ENCODE peak calls at places on chromosomes 13 and 19, in six cellular contexts. V is PC-9, I is SK-N-SH, E is MM.1S, K is PC-3, F is GM23338. A is an unnamed sample. For H3K9me2, the result is how much of the 10 kb centered on the place peaks cover.

GRCh38 chr19:20558571-20558970 is 7.0 kb downstream of the ZNF737 start:
- DNase-seq in V (no peak), I (no peak), E (no peak), K (no peak), F (no peak), A (no peak)

GRCh38 chr19:10293637-10294367 is 4.0 kb downstream of the ICAM5 start:
- DNase-seq in V (no peak), I (no peak), E (no peak), K (no peak), F (peak), A (no peak)

GRCh38 chr13:76879211-76879875 is 6.9 kb downstream of the KCTD12 start:
- DNase-seq in V (no peak), I (peak), E (peak), K (peak), F (no peak), A (peak)

GRCh38 chr13:74135306-74136088 is 1.3 kb upstream of the KLF12 start:
- DNase-seq in V (peak), I (peak), E (peak), K (peak), F (peak), A (peak)

GRCh38 chr13:97932006-97932405 is 21.5 kb upstream of the IPO5 start:
- DNase-seq in V (no peak), I (no peak), E (no peak), K (no peak), F (no peak), A (no peak)

GRCh38 chr13:41144576-41144975 is 12.0 kb upstream of the KBTBD6 start:
- DNase-seq in V (no peak), I (no peak), E (no peak), K (no peak), F (no peak), A (no peak)

GRCh38 chr13:106295971-106296370 is 239.5 kb downstream of the EFNB2 start:
- DNase-seq in V (no peak), I (no peak), E (no peak), K (no peak), F (no peak), A (no peak)

GRCh38 chr19:32919365-32919764 is 49.8 kb upstream of the SLC7A9 start:
- DNase-seq in V (no peak), I (no peak), E (no peak), K (no peak), F (no peak), A (no peak)

GRCh38 chr19:858868-859843 is at the start of gene CFD:
- DNase-seq in V (peak), I (peak), E (no peak), K (no peak), F (no peak), A (no peak)

GRCh38 chr13:25178070-25178469 is 6.0 kb upstream of the AMER2 start:
- DNase-seq in V (no peak), I (no peak), E (no peak), K (no peak), F (no peak), A (no peak)

GRCh38 chr13:112608212-112608611 is 20.3 kb upstream of the TUBGCP3 start:
- DNase-seq in V (no peak), I (no peak), E (no peak), K (no peak), F (no peak), A (no peak)

GRCh38 chr19:24029941-24030636 is 56.9 kb upstream of the ZNF254 start:
- DNase-seq in V (no peak), I (no peak), E (no peak), K (no peak), F (peak), A (no peak)

GRCh38 chr19:5261151-5261890 is 79.3 kb downstream of the PTPRS start:
- DNase-seq in V (peak), I (no peak), E (no peak), K (peak), F (no peak), A (no peak)

GRCh38 chr13:97254809-97255208 is 32.7 kb downstream of the MBNL2 start:
- DNase-seq in V (peak), I (no peak), E (no peak), K (peak), F (no peak), A (no peak)

GRCh38 chr13:114109646-114110045 is 22.8 kb downstream of the RASA3 start:
- DNase-seq in V (no peak), I (peak), E (peak), K (no peak), F (no peak), A (no peak)

GRCh38 chr13:97221491-97221890 is 642 bp upstream of the MBNL2 start:
- DNase-seq in V (no peak), I (no peak), E (no peak), K (no peak), F (no peak), A (no peak)

GRCh38 chr13:35349052-35349451 is 127.4 kb downstream of the MAB21L1 start:
- DNase-seq in V (no peak), I (no peak), E (no peak), K (no peak), F (no peak), A (no peak)

GRCh38 chr19:16585808-16586476 is 13.7 kb upstream of the SLC35E1 start:
- DNase-seq in V (no peak), I (no peak), E (peak), K (no peak), F (no peak), A (no peak)

GRCh38 chr13:97028441-97029299 is 34.4 kb upstream of the OXGR1 start:
- DNase-seq in V (peak), I (peak), E (peak), K (peak), F (peak), A (peak)

GRCh38 chr19:57302020-57302465 is 18.2 kb upstream of the ZNF543 start:
- DNase-seq in V (peak), I (no peak), E (no peak), K (peak), F (no peak), A (peak)

GRCh38 chr13:30097089-30097488 is 210.3 kb downstream of the KATNAL1 start:
- DNase-seq in V (no peak), I (no peak), E (no peak), K (no peak), F (no peak), A (no peak)

GRCh38 chr19:43778651-43779050 is 2.1 kb downstream of the KCNN4 start:
- DNase-seq in V (no peak), I (no peak), E (no peak), K (no peak), F (no peak), A (no peak)

GRCh38 chr13:51838235-51838846 is 6.6 kb downstream of the TMEM272 start:
- DNase-seq in V (no peak), I (no peak), E (no peak), K (peak), F (no peak), A (no peak)

GRCh38 chr13:78604782-78605611 is 1.6 kb upstream of the POU4F1 start:
- DNase-seq in V (no peak), I (peak), E (no peak), K (no peak), F (peak), A (no peak)

GRCh38 chr19:2227415-2228156 is 8.5 kb downstream of the PLEKHJ1 start:
- DNase-seq in V (no peak), I (no peak), E (no peak), K (no peak), F (peak), A (no peak)

GRCh38 chr19:13207237-13208130 is 57.3 kb downstream of the IER2 start:
- DNase-seq in V (peak), I (no peak), E (no peak), K (no peak), F (peak), A (peak)

GRCh38 chr13:40116008-40116407 is 460.5 kb downstream of the COG6 start:
- DNase-seq in V (peak), I (no peak), E (no peak), K (peak), F (peak), A (peak)

DNA sequence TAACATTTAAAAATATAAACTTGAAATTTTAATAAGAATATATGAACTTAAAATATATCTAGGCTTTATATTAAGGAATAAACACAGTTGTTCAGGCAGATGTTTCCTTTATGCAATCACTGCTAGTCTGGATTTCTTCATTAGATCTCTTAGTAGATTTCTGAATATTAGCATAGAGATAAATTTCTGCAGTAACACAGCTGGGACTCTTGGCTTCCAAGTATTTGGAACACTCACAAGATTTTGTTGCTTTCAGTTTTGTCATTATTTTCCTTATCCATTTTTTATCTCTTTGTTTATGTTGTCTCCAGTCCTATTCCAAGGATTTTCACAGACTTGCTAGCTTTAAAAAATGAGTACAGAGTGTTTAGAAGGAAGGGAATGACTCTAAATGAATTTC is 857.1 kb downstream of the GPC5 start:
- DNase-seq in V (no peak), I (no peak), E (no peak), K (no peak), F (no peak), A (no peak)
- H3K9me2 ChIP-seq in V (under half), I (under half), E (under half), K (under half), F (under half), A (under half)

GRCh38 chr19:39641773-39642172 is 13.9 kb upstream of the LGALS16 start:
- DNase-seq in V (no peak), I (no peak), E (no peak), K (no peak), F (no peak), A (peak)
- H3K9me2 ChIP-seq in V (under half), I (under half), E (under half), K (under half), F (under half), A (under half)

GRCh38 chr19:3682741-3683404 is 17.4 kb downstream of the PIP5K1C start:
- DNase-seq in V (no peak), I (peak), E (no peak), K (no peak), F (no peak), A (peak)

GRCh38 chr19:3683866-3684816 is 16.1 kb downstream of the PIP5K1C start:
- DNase-seq in V (no peak), I (no peak), E (no peak), K (no peak), F (no peak), A (no peak)

GRCh38 chr19:3683405-3683865 is 16.8 kb downstream of the PIP5K1C start:
- DNase-seq in V (no peak), I (no peak), E (no peak), K (no peak), F (peak), A (peak)

GRCh38 chr19:3687393-3687773 is 12.9 kb downstream of the PIP5K1C start:
- DNase-seq in V (no peak), I (no peak), E (no peak), K (no peak), F (no peak), A (no peak)

DNA sequence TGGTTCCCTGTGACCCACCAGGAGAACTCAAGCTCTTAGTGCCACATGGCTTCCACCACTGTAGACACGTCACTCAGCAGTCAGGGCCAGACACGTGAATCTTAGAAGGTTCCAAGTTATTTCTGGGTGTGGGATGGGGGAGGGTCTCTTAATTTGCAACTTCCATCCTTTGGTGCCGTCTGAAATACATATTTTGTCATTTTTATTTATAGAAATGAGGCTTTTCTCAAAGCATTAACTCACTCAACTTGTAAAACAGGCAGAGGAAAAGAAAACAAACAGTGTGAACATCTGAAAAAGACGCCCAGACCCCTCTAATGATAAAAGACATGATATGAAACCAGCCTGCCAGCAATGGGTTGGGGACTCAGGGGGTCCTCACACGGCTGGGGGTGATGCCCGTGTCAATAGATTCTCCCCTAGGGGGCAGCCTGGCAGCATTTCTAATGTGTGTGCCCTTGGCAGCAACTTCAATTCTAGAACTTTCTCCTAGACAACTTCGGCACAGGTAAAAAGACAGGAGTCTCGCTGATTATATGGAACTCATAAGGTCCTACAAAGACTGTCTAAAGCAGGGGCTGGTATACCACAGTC is 15.4 kb downstream of the PIP5K1C start:
- DNase-seq in V (no peak), I (no peak), E (no peak), K (no peak), F (no peak), A (no peak)
- H3K9me2 ChIP-seq in V (under half), I (under half), E (under half), K (under half), F (under half), A (under half)

DNA sequence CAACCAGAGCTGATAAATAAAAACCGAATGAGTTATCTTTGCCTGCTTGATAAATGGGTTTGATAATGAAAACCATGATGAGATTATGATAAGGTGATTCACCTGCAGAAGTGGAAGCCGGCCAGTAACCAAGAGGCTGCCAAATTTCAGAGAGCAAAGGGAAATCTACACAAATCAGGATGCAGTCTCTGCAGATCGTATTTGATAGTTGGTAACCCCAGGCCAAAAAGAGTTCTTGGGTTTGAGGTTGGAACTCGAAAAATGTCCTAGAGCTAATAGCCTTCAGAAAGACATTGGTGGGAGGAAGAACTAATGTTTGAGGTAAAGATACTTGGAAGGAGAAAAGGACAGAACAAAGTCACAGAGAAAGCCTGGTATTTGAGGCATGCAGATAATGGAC is 9.6 kb upstream of the LATS2 start:
- DNase-seq in V (peak), I (no peak), E (no peak), K (peak), F (no peak), A (no peak)
- H3K9me2 ChIP-seq in V (under half), I (under half), E (under half), K (under half), F (under half), A (under half)

GRCh38 chr19:49407079-49407478 is 16.2 kb downstream of the PTH2 start:
- DNase-seq in V (no peak), I (no peak), E (no peak), K (no peak), F (no peak), A (no peak)
- H3K9me2 ChIP-seq in V (under half), I (under half), E (under half), K (under half), F (under half), A (under half)

DNA sequence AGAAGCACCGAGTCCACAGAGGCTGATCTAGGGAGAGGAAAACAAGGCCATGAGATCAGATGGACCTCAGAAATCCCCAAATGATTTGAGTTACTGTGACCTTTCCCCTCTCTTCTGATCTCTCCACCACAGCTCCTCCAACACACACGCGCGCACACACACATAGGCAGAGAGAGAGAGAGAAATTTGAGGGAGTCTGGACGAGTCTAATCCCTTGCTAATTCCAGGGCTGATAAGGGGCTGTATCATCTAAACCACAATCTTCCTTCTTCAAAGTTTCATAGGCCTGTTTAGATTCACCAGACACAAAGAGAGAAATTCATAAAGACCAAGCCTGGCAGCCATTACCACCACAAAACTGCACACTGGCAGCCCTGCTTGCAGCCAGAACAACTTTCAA is 8.6 kb downstream of the ZFP82 start:
- DNase-seq in V (no peak), I (no peak), E (no peak), K (no peak), F (no peak), A (peak)
- H3K9me2 ChIP-seq in V (under half), I (under half), E (under half), K (under half), F (under half), A (under half)

GRCh38 chr19:48284891-48285290 is 15.0 kb downstream of the ZNF114 start:
- DNase-seq in V (no peak), I (no peak), E (no peak), K (no peak), F (no peak), A (no peak)

GRCh38 chr19:48279747-48280146 is 9.9 kb downstream of the ZNF114 start:
- DNase-seq in V (no peak), I (no peak), E (no peak), K (no peak), F (no peak), A (no peak)

GRCh38 chr19:48287748-48288147 is 17.9 kb downstream of the ZNF114 start:
- DNase-seq in V (no peak), I (no peak), E (no peak), K (no peak), F (no peak), A (no peak)

DNA sequence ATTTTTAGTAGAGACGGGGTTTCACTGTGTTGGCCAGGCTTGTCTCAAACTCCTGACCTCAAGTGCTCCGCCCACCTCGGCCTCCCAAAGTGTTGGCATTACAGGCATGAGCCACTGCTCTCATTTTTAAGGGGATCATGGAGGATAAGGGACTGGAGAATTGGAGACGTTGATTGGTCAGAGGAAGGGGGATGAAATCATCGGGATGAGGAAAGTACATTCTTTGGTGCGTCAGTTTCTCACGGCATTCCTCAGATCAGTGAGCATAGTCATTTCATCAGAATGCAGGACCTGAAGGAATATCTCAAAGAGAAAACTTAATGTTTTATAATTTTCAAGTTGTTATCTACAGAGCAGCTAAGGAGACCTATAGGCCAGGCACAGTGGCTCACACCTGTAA is 14.0 kb downstream of the ZNF114 start:
- DNase-seq in V (no peak), I (no peak), E (no peak), K (no peak), F (no peak), A (peak)
- H3K9me2 ChIP-seq in V (under half), I (under half), E (under half), K (under half), F (under half), A (under half)

GRCh38 chr19:50322931-50323781 is 6.0 kb downstream of the KCNC3 start:
- DNase-seq in V (no peak), I (no peak), E (no peak), K (no peak), F (no peak), A (no peak)

GRCh38 chr19:50323782-50324133 is 5.4 kb downstream of the KCNC3 start:
- DNase-seq in V (no peak), I (no peak), E (no peak), K (no peak), F (no peak), A (no peak)

GRCh38 chr19:50320596-50320995 is 8.6 kb downstream of the KCNC3 start:
- DNase-seq in V (no peak), I (no peak), E (no peak), K (no peak), F (no peak), A (no peak)

GRCh38 chr19:50321831-50322230 is 7.3 kb downstream of the KCNC3 start:
- DNase-seq in V (no peak), I (no peak), E (no peak), K (no peak), F (no peak), A (no peak)

GRCh38 chr19:50322234-50322633 is 6.9 kb downstream of the KCNC3 start:
- DNase-seq in V (no peak), I (no peak), E (no peak), K (no peak), F (no peak), A (no peak)
- H3K9me2 ChIP-seq in V (under half), I (under half), E (under half), K (under half), F (under half), A (under half)

GRCh38 chr19:56142897-56143434 is 1.9 kb downstream of the ZNF444 start:
- DNase-seq in V (no peak), I (no peak), E (no peak), K (no peak), F (no peak), A (no peak)
- H3K9me2 ChIP-seq in V (under half), I (under half), E (under half), K (under half), F (under half), A (under half)

A was measured in hepatocyte.